ENCODE peak calls at places on chromosomes 4 and X, in seven cellular contexts. F, E, Y, Z, P, H and N are unnamed samples.

GRCh38 chr4:159248383-159249178 is 145.7 kb downstream of the RAPGEF2 start:
- DNase-seq in H (no peak), Z (no peak), F (peak), P (no peak), E (no peak), Y (peak), N (peak)

GRCh38 chr4:571838-572572 is 4.1 kb downstream of the TMEM271 start:
- DNase-seq in F (no peak), Z (no peak), P (no peak), H (no peak), Y (no peak), E (no peak), N (no peak)

GRCh38 chrX:55908685-55909212 is 191.2 kb downstream of the RRAGB start:
- DNase-seq in P (no peak), Y (peak), Z (no peak), H (no peak), E (peak), F (no peak), N (no peak)

GRCh38 chr4:183287677-183288076 is 32.4 kb downstream of the CLDN22 start:
- DNase-seq in Z (no peak), P (no peak), Y (no peak), E (no peak), F (no peak), H (no peak), N (no peak)

GRCh38 chr4:20474119-20474518 is 222.4 kb downstream of the SLIT2 start:
- DNase-seq in Z (no peak), H (no peak), Y (no peak), F (no peak), E (no peak), P (no peak), N (peak)

GRCh38 chr4:153438916-153439756 is 27.0 kb upstream of the TMEM131L start:
- DNase-seq in Y (no peak), F (no peak), P (no peak), Z (no peak), H (no peak), E (no peak), N (no peak)

GRCh38 chrX:107571296-107571998 is 56.9 kb upstream of the PRPS1 start:
- DNase-seq in Z (no peak), E (no peak), F (no peak), P (no peak), H (no peak), Y (peak), N (peak)

GRCh38 chrX:119826399-119826959 is 26.3 kb downstream of the UPF3B start:
- DNase-seq in Y (no peak), P (no peak), H (no peak), Z (no peak), F (no peak), E (no peak), N (no peak)

GRCh38 chr4:147361726-147362125 is 119.2 kb upstream of the EDNRA start:
- DNase-seq in P (no peak), Y (no peak), H (no peak), Z (no peak), E (no peak), F (peak), N (peak)

GRCh38 chr4:16048639-16049448 is 35.0 kb downstream of the PROM1 start:
- DNase-seq in H (no peak), Y (no peak), Z (no peak), E (no peak), P (no peak), F (no peak), N (peak)

GRCh38 chr4:150369434-150370141 is 212.4 kb upstream of the MAB21L2 start:
- DNase-seq in F (no peak), E (no peak), Y (no peak), Z (no peak), P (no peak), H (no peak), N (no peak)

GRCh38 chr4:58301384-58301783 is 1191.2 kb upstream of the IGFBP7 start:
- DNase-seq in P (no peak), H (peak), F (no peak), Z (no peak), E (peak), Y (no peak), N (peak)

GRCh38 chrX:109350621-109351020 is 131.3 kb downstream of the GUCY2F start:
- DNase-seq in Z (no peak), P (no peak), F (no peak), E (no peak), H (no peak), Y (no peak), N (no peak)

GRCh38 chr4:122689972-122690371 is 42.5 kb upstream of the BBS12 start:
- DNase-seq in E (no peak), P (no peak), Y (no peak), H (no peak), Z (no peak), F (no peak), N (no peak)

GRCh38 chr4:70721747-70722146 is at the start of gene RUFY3:
- DNase-seq in Z (no peak), Y (peak), P (peak), E (no peak), F (peak), H (no peak), N (peak)

GRCh38 chr4:156763511-156763910 is 208.1 kb downstream of the PDGFC start:
- DNase-seq in F (no peak), Z (no peak), Y (no peak), H (no peak), E (no peak), P (no peak), N (no peak)

GRCh38 chr4:186554890-186555827 is at the start of gene MTNR1A:
- DNase-seq in Y (peak), E (peak), Z (no peak), H (peak), F (no peak), P (no peak), N (no peak)

GRCh38 chr4:184413227-184414064 is 60.9 kb downstream of the IRF2 start:
- DNase-seq in H (no peak), E (no peak), Z (no peak), P (no peak), F (no peak), Y (no peak), N (no peak)